ENCODE peak calls at places on chromosomes 2 and 18, in four cellular contexts. G is neural progenitor cell, S is uterus, N is lower lobe of right lung. R is an unnamed sample.

GRCh38 chr2:205361970-205362369 is 320.3 kb upstream of the NRP2 start:
- DNase-seq in N (no peak), G (no peak), S (no peak), R (no peak)

GRCh38 chr2:165251361-165251760 is 12.1 kb downstream of the SCN2A start:
- DNase-seq in N (no peak), G (no peak), S (no peak), R (no peak)

GRCh38 chr18:35972197-35973000 is at the start of gene RMP24:
- DNase-seq in G (peak; percentile 96), N (peak; percentile 95), S (peak; percentile 93), R (peak; percentile 96)

GRCh38 chr2:112092286-112093041 is 37.4 kb downstream of the TMEM87B start:
- DNase-seq in N (no peak), S (no peak), G (no peak), R (no peak)

GRCh38 chr2:133264951-133265949 is 303.0 kb downstream of the NCKAP5 start:
- DNase-seq in G (peak; percentile 67), S (no peak), N (peak; percentile 70), R (peak; percentile 86)

GRCh38 chr2:83650897-83651296 is 808.2 kb downstream of the SUCLG1 start:
- DNase-seq in G (no peak), S (no peak), N (no peak), R (no peak)

GRCh38 chr2:174745142-174745541 is 19.1 kb downstream of the CHRNA1 start:
- DNase-seq in S (no peak), G (no peak), N (no peak), R (no peak)

GRCh38 chr2:236052926-236053846 is 115.0 kb downstream of the GBX2 start:
- DNase-seq in G (peak; percentile 82), S (no peak), N (no peak), R (no peak)

GRCh38 chr2:31729442-31730092 is 148.8 kb upstream of the SRD5A2 start:
- DNase-seq in G (peak; percentile 45), S (no peak), N (no peak), R (peak; percentile 62)

GRCh38 chr2:48277153-48277552 is 252.8 kb upstream of the STON1 start:
- DNase-seq in N (no peak), S (no peak), G (no peak), R (no peak)

GRCh38 chr2:239502430-239503221 is 101.8 kb upstream of the HDAC4 start:
- DNase-seq in G (no peak), S (no peak), N (peak; percentile 90), R (peak; percentile 9)

GRCh38 chr2:113136828-113137775 is 9.7 kb downstream of the IL1RN start:
- DNase-seq in N (no peak), S (no peak), G (peak; percentile 63), R (peak; percentile 46)

GRCh38 chr2:112075490-112076260 is 20.6 kb downstream of the TMEM87B start:
- DNase-seq in N (no peak), S (no peak), G (no peak), R (no peak)

GRCh38 chr2:191508738-191509137 is 169.2 kb upstream of the NABP1 start:
- DNase-seq in G (no peak), S (no peak), N (no peak), R (peak; percentile 54)

GRCh38 chr2:208359632-208359986 is 47.0 kb upstream of the PTH2R start:
- DNase-seq in G (no peak), N (no peak), S (peak; percentile 62), R (no peak)

GRCh38 chr18:8835556-8835955 is 130.2 kb downstream of the MTCL1 start:
- DNase-seq in S (no peak), G (no peak), N (no peak), R (no peak)

GRCh38 chr2:178403671-178404379 is 47.1 kb downstream of the PRKRA start:
- DNase-seq in G (no peak), S (no peak), N (no peak), R (no peak)

GRCh38 chr2:71928734-71929481 is 218.8 kb downstream of the CYP26B1 start:
- DNase-seq in N (no peak), S (no peak), G (no peak), R (no peak)

GRCh38 chr2:129803067-129803466 is 176.4 kb upstream of the RAB6C start:
- DNase-seq in N (no peak), G (no peak), S (no peak), R (peak; percentile 86)

GRCh38 chr2:118969734-118970395 is 27.9 kb downstream of the MARCO start:
- DNase-seq in G (no peak), S (no peak), N (no peak), R (no peak)

GRCh38 chr2:233120459-233120858 is 60.3 kb downstream of the INPP5D start:
- DNase-seq in S (no peak), G (no peak), N (no peak), R (no peak)

GRCh38 chr18:22272242-22272641 is 102.9 kb downstream of the GATA6 start:
- DNase-seq in G (no peak), N (no peak), S (no peak), R (peak; percentile 52)

GRCh38 chr2:173037245-173038106 is 38.2 kb upstream of the MAP3K20 start:
- DNase-seq in G (no peak), S (peak; percentile 34), N (no peak), R (no peak)

GRCh38 chr18:35511833-35512232 is 14.1 kb upstream of the INO80C start:
- DNase-seq in G (no peak), N (no peak), S (no peak), R (no peak)

GRCh38 chr18:26480897-26481795 is 67.2 kb downstream of the KCTD1 start:
- DNase-seq in S (no peak), N (no peak), G (no peak), R (peak; percentile 79)

GRCh38 chr18:67359868-67360838 is 156.4 kb downstream of the DSEL start:
- DNase-seq in S (peak; percentile 49), N (no peak), G (no peak), R (peak; percentile 86)

GRCh38 chr2:145007673-145008263 is 487.8 kb upstream of the ZEB2 start:
- DNase-seq in S (peak; percentile 29), N (no peak), G (no peak), R (no peak)

GRCh38 chr2:169452080-169452479 is 27.2 kb upstream of the BBS5 start:
- DNase-seq in N (no peak), S (no peak), G (peak; percentile 58), R (peak; percentile 71)

GRCh38 chr2:142682528-142682927 is 194.9 kb upstream of the KYNU start:
- DNase-seq in S (no peak), N (no peak), G (no peak), R (peak; percentile 35)
- TF ChIP-seq CTCF in S (no peak), N (peak; percentile 11), G (peak; percentile 5), R (peak; percentile 42)

DNA sequence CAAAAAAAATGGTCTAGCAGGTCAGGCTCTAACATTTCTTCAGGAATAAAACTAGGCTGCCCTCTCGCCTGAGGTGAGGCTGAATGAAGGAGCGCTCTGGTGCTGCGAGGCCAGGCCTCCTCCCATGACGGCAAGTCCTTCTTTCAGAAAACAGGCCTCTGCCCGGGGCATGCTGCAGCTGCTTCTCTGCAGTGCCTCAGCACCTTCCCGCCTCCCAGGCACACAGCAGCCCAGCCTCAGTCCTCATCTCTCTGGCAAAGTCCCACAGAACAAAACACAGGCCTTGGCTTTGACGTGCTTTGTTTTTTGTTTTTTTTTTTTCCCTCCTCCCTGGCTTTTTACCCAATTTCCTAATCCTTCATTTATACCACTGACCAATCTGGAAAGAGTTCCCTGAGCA is 74.8 kb downstream of the BCL11A start:
- DNase-seq in N (no peak), S (no peak), G (no peak), R (no peak)
- H3K36me3 ChIP-seq in N (no peaks in the 10 kb centered on the region), S (no peaks in the 10 kb centered on the region), G (no peaks in the 10 kb centered on the region), R (no peaks in the 10 kb centered on the region)

GRCh38 chr2:42927334-42928160 is 135.2 kb upstream of the HAAO start:
- DNase-seq in N (no peak), S (peak; percentile 49), G (peak; percentile 18), R (no peak)

GRCh38 chr2:42928161-42928691 is 135.8 kb upstream of the HAAO start:
- DNase-seq in G (peak; percentile 64), N (no peak), S (no peak), R (no peak)

GRCh38 chr2:42929985-42930581 is 137.7 kb upstream of the HAAO start:
- DNase-seq in N (no peak), G (no peak), S (peak; percentile 42), R (no peak)

GRCh38 chr2:42929577-42929984 is 137.2 kb upstream of the HAAO start:
- DNase-seq in S (no peak), N (no peak), G (peak; percentile 31), R (no peak)

DNA sequence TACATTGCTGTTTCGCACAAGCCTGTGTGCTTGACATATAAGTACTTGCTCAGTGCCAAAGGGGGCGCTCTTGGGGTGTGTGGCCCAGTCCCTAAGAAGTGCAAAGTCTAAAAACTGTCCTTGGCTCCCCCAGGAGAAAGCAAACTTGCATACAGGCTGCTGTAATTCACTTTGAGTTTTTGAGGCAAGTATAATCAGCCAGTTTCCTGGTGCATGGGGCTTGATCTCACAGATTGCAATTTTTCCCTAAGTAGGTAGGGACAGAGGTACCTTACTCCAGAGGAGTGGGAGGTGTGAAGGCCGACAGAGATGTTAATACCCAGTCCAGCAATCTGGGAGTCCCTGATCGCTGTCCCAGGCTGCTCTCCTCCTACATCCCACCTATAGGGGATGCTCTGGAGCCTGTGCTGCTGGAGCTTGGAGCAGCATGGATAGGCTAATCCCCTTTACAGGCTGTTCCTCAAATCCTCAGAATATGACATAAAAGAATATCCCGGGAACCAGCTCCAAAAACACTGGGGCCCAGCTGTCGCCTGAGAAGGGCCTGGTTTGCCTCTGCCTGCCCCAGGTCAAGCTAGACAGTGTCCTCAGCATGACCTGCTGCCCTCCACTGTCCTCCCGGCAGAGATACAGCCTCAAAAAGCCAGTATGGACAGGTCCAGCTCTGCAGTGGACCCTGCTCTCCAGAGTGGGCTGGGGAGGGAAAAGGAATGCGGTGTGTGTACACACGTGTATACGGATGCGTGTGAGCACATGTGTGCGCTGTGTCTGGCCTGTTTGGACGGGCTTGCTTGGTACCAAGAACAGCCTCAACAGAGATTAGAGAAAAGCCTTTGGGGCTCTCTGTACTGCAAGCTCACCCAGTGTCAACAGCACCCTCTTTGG is 136.6 kb upstream of the HAAO start:
- DNase-seq in G (peak; percentile 76), S (no peak), N (no peak), R (peak; percentile 42)
- TF ChIP-seq CTCF in G (peak; percentile 67), S (peak; percentile 15), N (peak; percentile 17), R (peak; percentile 49)

DNA sequence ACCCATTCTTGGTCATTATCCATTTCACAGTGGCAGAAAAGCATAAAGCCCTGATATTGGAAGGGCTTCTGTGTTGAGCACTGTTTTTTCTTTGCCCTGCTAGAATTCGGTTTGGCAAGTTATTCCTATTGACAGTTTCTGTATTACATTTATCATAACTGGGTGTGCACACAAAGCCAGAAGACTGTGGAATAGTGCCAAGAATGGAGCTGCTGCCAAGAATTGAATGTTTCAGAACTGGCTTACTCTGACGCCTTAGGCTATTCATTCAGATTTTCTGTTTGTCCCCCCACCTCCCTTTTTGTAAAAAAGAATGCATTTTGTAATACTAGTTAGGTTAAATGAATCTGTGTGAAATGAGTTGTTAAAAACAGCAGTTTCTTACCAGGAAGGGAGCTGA is 12.7 kb downstream of the KDM3A start:
- DNase-seq in N (no peak), G (no peak), S (no peak), R (peak; percentile 34)
- H3K36me3 ChIP-seq in N (peaks cover 97% of the 10 kb centered on the region), G (peaks cover 47% of the 10 kb centered on the region), S (no peaks in the 10 kb centered on the region), R (peaks cover 72% of the 10 kb centered on the region)

R was measured in A673.